ENCODE peak calls at places on chromosomes 1 and 21, in four cellular contexts. L is GM06990, S is fibroblast of mammary gland, B is lower lobe of right lung. N is an unnamed sample.

GRCh38 chr1:234602334-234603220 is 7.4 kb downstream of the IRF2BP2 start:
- DNase-seq in L (no peak), S (peak), B (no peak), N (peak)

GRCh38 chr1:12001249-12001917 is 17.9 kb upstream of the MIIP start:
- DNase-seq in L (no peak), S (peak), B (no peak), N (peak)

GRCh38 chr1:235078927-235079381 is 49.7 kb downstream of the TOMM20 start:
- DNase-seq in L (peak), S (peak), B (peak), N (peak)

GRCh38 chr1:78836736-78837135 is 169.8 kb downstream of the ADGRL4 start:
- DNase-seq in L (no peak), S (peak), B (no peak), N (peak)

GRCh38 chr1:42319871-42320484 is 15.1 kb downstream of the FOXJ3 start:
- DNase-seq in L (no peak), S (no peak), B (no peak), N (no peak)

GRCh38 chr1:14954210-14954609 is 199.3 kb upstream of the TMEM51 start:
- DNase-seq in L (no peak), S (peak), B (no peak), N (no peak)

GRCh38 chr1:111851552-111851951 is 95.9 kb downstream of the DDX20 start:
- DNase-seq in L (no peak), S (no peak), B (no peak), N (no peak)

GRCh38 chr1:219324629-219325367 is 151.1 kb downstream of the LYPLAL1 start:
- DNase-seq in L (peak), S (peak), B (no peak), N (peak)

GRCh38 chr1:156821801-156822200 is 5.2 kb upstream of the SH2D2A start:
- DNase-seq in L (no peak), S (peak), B (no peak), N (peak)

GRCh38 chr1:54329337-54329954 is 76.7 kb downstream of the SSBP3 start:
- DNase-seq in L (no peak), S (no peak), B (no peak), N (no peak)

GRCh38 chr1:37123266-37123665 is 89.0 kb upstream of the GRIK3 start:
- DNase-seq in L (no peak), S (peak), B (no peak), N (no peak)

GRCh38 chr1:219041141-219041540 is 132.5 kb upstream of the LYPLAL1 start:
- DNase-seq in L (no peak), S (peak), B (no peak), N (peak)

GRCh38 chr1:17719874-17720273 is 35.3 kb upstream of the ACTL8 start:
- DNase-seq in L (no peak), S (peak), B (no peak), N (peak)

GRCh38 chr1:40929145-40929544 is 50.4 kb upstream of the CTPS1 start:
- DNase-seq in L (no peak), S (peak), B (no peak), N (peak)

GRCh38 chr1:223008808-223009207 is 134.2 kb downstream of the TLR5 start:
- DNase-seq in L (no peak), S (no peak), B (no peak), N (no peak)

GRCh38 chr1:33745942-33746341 is 117.9 kb upstream of the HMGB4 start:
- DNase-seq in L (no peak), S (no peak), B (no peak), N (no peak)

GRCh38 chr21:35088235-35088865 is 39.2 kb upstream of the RUNX1 start:
- DNase-seq in L (no peak), S (no peak), B (no peak), N (no peak)

GRCh38 chr1:201518105-201518504 is 11.2 kb upstream of the CSRP1 start:
- DNase-seq in L (no peak), S (no peak), B (no peak), N (no peak)

GRCh38 chr1:59917026-59917784 is 9.4 kb downstream of the CYP2J2 start:
- DNase-seq in L (no peak), S (no peak), B (no peak), N (no peak)
- H3K4me3 ChIP-seq in L (no peak), S (no peak), B (no peak), N (no peak)

DNA sequence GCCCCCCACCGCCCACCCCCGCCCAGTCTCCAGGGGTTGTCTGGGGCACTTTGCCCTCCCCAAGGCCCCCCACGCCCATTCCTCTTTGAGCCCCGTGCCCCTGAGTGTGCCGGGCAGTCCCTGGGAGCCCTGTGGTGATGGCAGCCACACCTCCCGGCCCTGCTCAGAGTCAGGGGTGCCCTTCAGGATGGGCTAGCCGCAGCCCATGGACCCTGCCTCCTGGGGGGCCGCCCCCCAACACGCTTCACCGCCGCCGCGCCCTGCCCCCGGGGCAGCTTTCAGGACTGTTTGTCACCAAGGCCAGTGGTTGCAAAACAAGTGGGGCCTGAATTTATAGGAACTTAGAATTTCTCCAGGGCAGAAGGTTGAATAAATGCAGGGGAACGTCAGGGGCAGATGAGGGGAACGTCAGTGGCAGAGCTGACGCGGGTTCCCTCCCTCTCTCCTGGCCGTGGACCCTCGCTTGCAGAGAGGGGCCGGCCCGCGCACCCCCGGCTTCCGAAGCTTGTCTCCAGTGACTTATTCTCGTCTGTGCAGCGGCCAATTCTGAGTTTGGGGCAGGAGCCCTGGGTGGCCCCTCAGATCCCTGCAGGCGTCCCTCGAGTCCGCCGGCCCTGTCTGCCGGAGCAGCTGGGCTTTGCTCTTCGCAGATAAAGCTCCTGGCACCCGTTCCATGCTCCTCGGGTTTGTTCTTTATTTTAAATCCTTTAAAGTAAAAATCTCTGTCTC is 41.2 kb upstream of the ADARB1 start:
- DNase-seq in L (no peak), S (no peak), B (no peak), N (peak)
- H3K4me3 ChIP-seq in L (no peak), S (no peak), B (peak), N (no peak)

DNA sequence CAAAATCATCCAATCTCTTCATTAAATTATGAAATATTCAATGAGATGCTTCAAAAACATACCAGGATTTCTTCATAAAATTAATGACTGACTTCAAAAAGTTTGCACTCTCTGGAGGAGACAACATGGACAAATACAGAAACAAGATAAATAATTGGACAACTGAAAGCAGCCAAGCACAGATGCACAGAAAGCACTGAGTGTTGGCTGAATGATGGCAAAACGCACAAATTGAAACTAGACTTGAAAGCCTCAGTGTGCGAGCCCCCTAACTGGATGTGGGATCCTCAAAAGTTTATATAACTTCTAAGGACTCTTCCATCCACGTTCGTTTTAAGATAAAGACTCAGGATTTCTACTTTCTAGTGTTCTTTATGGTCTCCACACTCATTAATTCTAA is 27.9 kb downstream of the RGS18 start:
- DNase-seq in L (no peak), S (no peak), B (no peak), N (no peak)
- H3K4me3 ChIP-seq in L (no peak), S (no peak), B (no peak), N (no peak)

GRCh38 chr1:226662704-226663326 is 76.3 kb downstream of the ITPKB start:
- DNase-seq in L (peak), S (peak), B (peak), N (peak)
- H3K4me3 ChIP-seq in L (no peak), S (no peak), B (no peak), N (no peak)

GRCh38 chr1:16226495-16227179 is 10.3 kb downstream of the CPLANE2 start:
- DNase-seq in L (no peak), S (no peak), B (peak), N (no peak)

GRCh38 chr1:16229976-16230740 is 6.8 kb downstream of the CPLANE2 start:
- DNase-seq in L (no peak), S (no peak), B (peak), N (no peak)

GRCh38 chr1:16221499-16221898 is 9.0 kb upstream of the ARHGEF19 start:
- DNase-seq in L (no peak), S (no peak), B (no peak), N (no peak)

GRCh38 chr1:16224472-16224871 is 12.0 kb upstream of the ARHGEF19 start:
- DNase-seq in L (no peak), S (no peak), B (no peak), N (no peak)

DNA sequence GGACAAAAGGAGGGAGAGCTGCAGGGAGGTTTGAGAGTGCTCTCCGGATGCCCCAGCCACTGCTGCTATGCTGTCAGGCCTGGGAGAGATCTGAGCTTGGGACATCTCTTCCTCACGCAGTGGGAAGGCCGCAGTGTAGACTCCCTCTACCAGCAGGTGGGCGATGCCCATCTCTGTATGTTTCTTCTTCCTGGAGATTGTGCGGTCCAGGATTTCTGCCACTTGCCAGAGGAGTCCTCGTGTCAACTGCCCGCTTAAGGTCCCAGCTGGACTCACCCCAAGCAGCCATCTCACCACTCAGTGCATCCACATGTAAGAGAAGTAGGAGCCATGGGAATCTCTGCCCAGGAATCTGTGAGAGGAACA is 10.9 kb downstream of the CPLANE2 start:
- DNase-seq in L (no peak), S (no peak), B (no peak), N (no peak)
- H3K4me3 ChIP-seq in L (no peak), S (no peak), B (peak), N (no peak)

GRCh38 chr1:167634435-167634834 is 4.4 kb downstream of the RCSD1 start:
- DNase-seq in L (no peak), S (no peak), B (no peak), N (no peak)
- H3K4me3 ChIP-seq in L (no peak), S (no peak), B (no peak), N (no peak)

GRCh38 chr1:145981299-145981600 is 15.1 kb downstream of the TXNIP start:
- DNase-seq in L (no peak), S (no peak), B (no peak), N (no peak)
- H3K4me3 ChIP-seq in L (no peak), S (no peak), B (no peak), N (no peak)

GRCh38 chr1:6454856-6455751 is 10.9 kb downstream of the TNFRSF25 start:
- DNase-seq in L (no peak), S (no peak), B (no peak), N (no peak)
- H3K4me3 ChIP-seq in L (no peak), S (no peak), B (no peak), N (no peak)

N was measured in cardiac fibroblast.